ENCODE peak calls at places on chromosomes 6 and 20, in four cellular contexts. R, E, N and M are unnamed samples.

GRCh38 chr6:35892482-35892881 is 28.4 kb downstream of the SRPK1 start:
- DNase-seq in N (no peak), R (no peak), E (no peak), M (no peak)

GRCh38 chr6:29705389-29706231 is 17.6 kb upstream of the HLA-F start:
- DNase-seq in R (no peak), E (peak; percentile 47), N (peak; percentile 53), M (no peak)

GRCh38 chr20:7362601-7363000 is 577.7 kb downstream of the HAO1 start:
- DNase-seq in E (no peak), N (no peak), R (no peak), M (no peak)

GRCh38 chr6:36268478-36269248 is 1.2 kb upstream of the PNPLA1 start:
- DNase-seq in E (no peak), N (peak; percentile 12), R (no peak), M (no peak)

GRCh38 chr6:21186479-21187055 is 407.0 kb upstream of the SOX4 start:
- DNase-seq in N (peak; percentile 38), E (no peak), R (no peak), M (no peak)

GRCh38 chr6:109069746-109070145 is 24.9 kb downstream of the SESN1 start:
- DNase-seq in N (no peak), E (no peak), R (no peak), M (no peak)

GRCh38 chr20:58682656-58683055 is 9.9 kb upstream of the NPEPL1 start:
- DNase-seq in R (no peak), N (peak; percentile 70), E (no peak), M (peak; percentile 66)

GRCh38 chr20:54475334-54476287 is at the start of gene DOK5:
- DNase-seq in E (no peak), R (peak; percentile 53), N (peak; percentile 12), M (no peak)

GRCh38 chr6:33428219-33428890 is 8.5 kb downstream of the SYNGAP1 start:
- DNase-seq in E (no peak), R (no peak), N (no peak), M (no peak)

GRCh38 chr6:131858765-131859490 is 51.1 kb downstream of the ENPP1 start:
- DNase-seq in E (no peak), N (peak; percentile 82), R (no peak), M (no peak)

GRCh38 chr6:158910484-158911075 is 89.4 kb downstream of the RSPH3 start:
- DNase-seq in R (no peak), N (no peak), E (peak; percentile 63), M (no peak)

GRCh38 chr20:44717986-44718385 is 2.8 kb downstream of the CCN5 start:
- DNase-seq in N (no peak), E (no peak), R (no peak), M (no peak)

GRCh38 chr6:37777272-37777736 is 42.2 kb upstream of the ZFAND3 start:
- DNase-seq in R (no peak), E (no peak), N (no peak), M (no peak)

DNA sequence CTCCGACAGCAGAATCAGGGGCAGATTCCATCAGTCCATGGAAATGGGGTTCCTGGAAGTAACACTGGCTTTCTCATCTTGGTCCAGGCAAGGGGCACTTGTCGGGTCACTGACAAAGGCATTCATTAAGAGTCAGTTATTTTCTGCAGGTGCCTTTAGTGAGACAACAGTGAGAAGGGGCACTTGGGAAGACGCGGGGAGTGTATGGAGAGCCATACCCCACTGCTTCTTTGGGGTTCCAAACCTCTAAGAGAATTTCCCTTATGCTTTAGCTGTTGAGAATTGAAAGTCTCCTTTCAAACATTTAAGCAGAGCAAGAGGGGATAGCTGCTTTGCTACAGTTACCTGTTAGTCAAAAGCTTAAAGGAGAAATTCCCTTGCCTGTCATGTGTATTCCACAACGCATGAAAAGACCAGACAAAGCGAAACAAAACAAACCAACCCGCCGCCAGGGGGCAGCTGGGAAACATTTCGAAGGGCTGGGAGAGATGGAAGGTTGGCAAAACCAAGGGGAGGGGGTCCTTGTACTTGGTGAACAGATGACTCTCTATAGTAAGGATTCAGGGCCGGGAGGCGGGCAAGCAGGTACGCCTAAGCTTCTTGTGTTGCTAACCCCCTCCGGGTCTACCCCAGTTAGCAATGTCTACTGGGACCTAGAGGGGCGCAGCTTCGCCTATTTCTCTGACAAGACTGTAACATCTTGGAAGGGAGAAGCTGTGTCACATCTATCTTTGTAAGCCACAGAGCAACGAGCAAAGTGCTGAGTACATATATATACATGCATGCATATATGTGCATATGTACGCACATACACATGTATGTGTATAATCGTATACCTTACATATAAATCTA is 474.9 kb upstream of the AGPAT4 start:
- DNase-seq in E (peak; percentile 3), N (no peak), R (no peak), M (no peak)
- H3K4me3 ChIP-seq in E (no peak overlapping the region), N (no peak overlapping the region), R (no peak overlapping the region), M (no peak overlapping the region)

GRCh38 chr20:13638496-13639477 is at the start of gene TASP1:
- DNase-seq in R (peak; percentile 94), E (peak; percentile 99), N (peak; percentile 94), M (peak; percentile 81)
- TF ChIP-seq CTCF in R (no peak), E (no peak), N (no peak), M (no peak)

GRCh38 chr6:55874309-55874708 is 1.1 kb downstream of the BMP5 start:
- DNase-seq in E (no peak), R (no peak), N (no peak), M (no peak)

GRCh38 chr6:55869731-55870130 is 5.7 kb downstream of the BMP5 start:
- DNase-seq in E (peak; percentile 4), N (no peak), R (no peak), M (no peak)

DNA sequence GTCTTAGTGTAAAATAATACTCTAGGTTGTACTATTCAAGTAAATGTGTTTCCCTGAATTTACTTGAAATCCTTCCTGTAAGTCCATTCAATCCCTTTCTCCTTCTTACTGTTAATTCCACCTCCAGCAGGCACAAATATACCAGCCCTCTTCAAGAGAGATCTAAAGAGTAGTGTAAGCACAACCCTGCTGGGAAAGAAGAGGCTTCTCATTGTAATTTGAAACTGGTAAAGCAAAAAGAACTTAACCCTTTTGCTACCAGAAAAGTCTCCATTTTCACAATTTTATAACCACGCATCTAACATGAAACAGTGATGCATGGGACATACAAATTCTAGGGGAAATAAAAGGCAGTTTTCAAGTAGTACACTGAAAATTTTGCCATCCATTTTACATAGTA is at the start of gene BMP5:
- DNase-seq in E (no peak), R (no peak), N (no peak), M (no peak)
- H3K4me3 ChIP-seq in E (no peak within 1 kb of the TSS), R (peak within 1 kb of the TSS; percentile 35), N (no peak within 1 kb of the TSS), M (no peak within 1 kb of the TSS)

GRCh38 chr6:11241793-11242201 is 9.3 kb upstream of the NEDD9 start:
- DNase-seq in N (no peak), E (no peak), R (peak; percentile 69), M (no peak)
- TF ChIP-seq CTCF in N (peak; percentile 29), E (no peak), R (peak; percentile 38), M (peak; percentile 91)

GRCh38 chr6:111088668-111089003 is 1.3 kb downstream of the SLC16A10 start:
- DNase-seq in E (no peak), N (no peak), R (no peak), M (no peak)
- H3K4me3 ChIP-seq in E (peak overlapping the region; percentile 70), N (no peak overlapping the region), R (peak overlapping the region; percentile 92), M (peak overlapping the region; percentile 36)

DNA sequence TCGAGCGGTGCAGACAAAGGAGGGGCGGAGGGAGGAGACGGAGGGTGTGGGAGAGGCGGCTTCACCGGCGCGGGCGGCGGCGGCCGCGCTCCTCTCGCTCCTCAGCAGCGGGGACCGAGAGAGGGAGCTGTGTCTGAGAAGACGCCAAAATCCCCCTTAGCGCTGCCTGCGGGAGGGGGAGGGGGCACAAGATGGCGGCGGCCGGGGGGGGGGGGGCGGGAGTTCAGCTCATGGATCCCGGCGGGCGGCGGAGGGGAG is 260 bp downstream of the ADNP start:
- DNase-seq in E (no peak), N (no peak), R (no peak), M (no peak)
- TF ChIP-seq CTCF in E (no peak), N (peak; percentile 4), R (no peak), M (no peak)

DNA sequence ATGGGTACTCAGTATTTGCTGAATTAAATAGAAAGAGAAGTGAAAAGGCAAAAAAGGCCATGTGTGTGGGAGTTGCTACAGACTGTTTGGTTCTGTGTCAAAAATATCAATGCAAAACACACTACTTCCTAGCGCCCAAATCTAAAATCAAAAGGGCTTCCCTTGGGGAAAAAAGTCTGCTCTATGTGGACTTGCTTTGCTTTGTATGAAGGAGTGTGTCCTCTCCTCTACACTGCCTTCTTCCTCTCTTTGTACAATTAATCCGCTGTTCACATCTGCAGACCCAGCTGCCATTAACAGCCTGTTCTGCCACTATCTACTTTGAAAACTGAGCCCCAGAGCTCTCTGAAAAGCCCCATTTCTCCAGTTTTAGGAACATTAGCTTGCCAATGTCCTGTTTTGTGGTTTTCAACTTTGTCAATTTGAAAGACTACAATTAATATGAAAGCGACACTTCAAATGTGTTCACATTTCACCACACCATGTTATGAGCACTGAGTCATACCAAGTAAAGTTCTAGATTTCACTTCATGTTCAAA is 102.9 kb downstream of the KIF13A start:
- DNase-seq in N (no peak), E (no peak), R (no peak), M (no peak)
- H3K4me3 ChIP-seq in N (no peak overlapping the region), E (no peak overlapping the region), R (peak overlapping the region; percentile 10), M (no peak overlapping the region)

GRCh38 chr6:14664616-14665315 is 547.2 kb downstream of the CD83 start:
- DNase-seq in R (no peak), E (peak; percentile 66), N (no peak), M (no peak)

GRCh38 chr6:14665827-14666724 is 548.5 kb downstream of the CD83 start:
- DNase-seq in N (peak; percentile 100), R (peak; percentile 21), E (peak; percentile 25), M (peak; percentile 49)

GRCh38 chr6:14661696-14662095 is 544.1 kb downstream of the CD83 start:
- DNase-seq in E (no peak), N (no peak), R (no peak), M (no peak)

GRCh38 chr6:14661188-14661587 is 543.6 kb downstream of the CD83 start:
- DNase-seq in N (peak; percentile 89), E (no peak), R (no peak), M (no peak)

DNA sequence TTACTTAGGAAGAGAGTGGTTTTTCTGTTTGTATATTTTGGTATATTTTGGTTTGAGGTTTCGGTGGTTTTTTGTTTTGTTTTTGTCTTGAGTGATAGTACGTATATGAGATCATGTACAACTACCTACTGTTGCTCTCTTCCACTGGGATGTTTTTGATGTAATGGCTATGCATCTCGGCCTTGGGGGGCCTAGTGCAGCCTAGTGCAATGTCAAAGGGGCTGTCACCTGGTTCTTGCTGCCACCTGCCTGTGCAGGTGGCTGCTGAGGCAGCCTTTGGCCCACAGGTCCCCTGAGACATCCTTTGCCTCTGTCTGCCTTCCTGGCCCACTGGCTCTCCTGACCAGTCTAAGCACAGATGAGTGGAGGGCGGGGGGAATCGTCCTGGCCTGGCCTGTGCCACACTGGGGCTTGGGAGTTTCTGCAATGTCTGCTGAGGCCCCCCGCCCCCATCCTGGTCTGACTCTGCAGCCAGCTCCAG is 546.6 kb downstream of the CD83 start:
- DNase-seq in E (no peak), R (no peak), N (peak; percentile 56), M (no peak)
- TF ChIP-seq CTCF in E (no peak), R (no peak), N (no peak), M (no peak)

DNA sequence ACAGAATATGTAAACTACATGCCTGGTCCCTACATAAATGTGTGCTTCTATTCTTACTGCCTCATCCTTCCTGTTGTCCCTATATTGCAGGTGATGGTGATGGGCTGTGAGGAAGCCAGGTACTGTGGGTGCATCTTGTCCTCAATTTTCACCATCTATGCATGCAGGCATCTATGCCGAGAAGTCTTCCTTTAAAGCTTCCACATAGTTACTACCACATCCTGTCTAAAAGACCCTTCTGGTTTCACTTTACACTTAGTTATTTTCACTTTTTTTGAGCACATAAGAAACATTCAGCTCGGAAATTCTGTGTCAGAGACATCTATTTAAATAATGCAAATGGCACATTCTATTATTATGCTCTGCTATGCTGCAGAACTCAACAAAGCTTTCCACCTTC is 28.2 kb upstream of the FABP7 start:
- DNase-seq in N (no peak), E (no peak), R (no peak), M (no peak)
- H3K4me3 ChIP-seq in N (no peak overlapping the region), E (no peak overlapping the region), R (no peak overlapping the region), M (no peak overlapping the region)